ENCODE peak calls at places on chromosome 5, in five cellular contexts. B is SK-N-DZ; A is CD4-positive, alpha-beta memory T cell; F is stimulated activated CD4-positive, alpha-beta T cell treated with anti-CD3 and anti-CD28 coated beads, Interleukin-12 subunit alpha, Interleukin-12 subunit beta, amount 100 ng/mL, for 4 hours; C is M059J. X is an unnamed sample.

GRCh38 chr5:151132959-151133358 is 24.6 kb downstream of the ANXA6 start:
- DNase-seq in C (no peak), A (no peak), B (no peak), F (no peak), X (peak)

GRCh38 chr5:154087260-154087659 is 48.5 kb downstream of the MFAP3 start:
- DNase-seq in C (peak), B (no peak), A (no peak), F (no peak), X (peak)

GRCh38 chr5:109630109-109630508 is 59.6 kb upstream of the MAN2A1 start:
- DNase-seq in A (no peak), C (no peak), B (no peak), F (no peak), X (no peak)

GRCh38 chr5:108093186-108093585 is 288.7 kb downstream of the FBXL17 start:
- DNase-seq in F (no peak), C (peak), B (no peak), A (no peak), X (no peak)

GRCh38 chr5:53603009-53603687 is 42.7 kb downstream of the NDUFS4 start:
- DNase-seq in A (no peak), B (no peak), F (no peak), C (no peak), X (no peak)

GRCh38 chr5:61304611-61305369 is 27.3 kb upstream of the ZSWIM6 start:
- DNase-seq in F (no peak), C (peak), A (peak), B (no peak), X (no peak)

GRCh38 chr5:133222979-133223378 is 171.2 kb downstream of the HSPA4 start:
- DNase-seq in A (no peak), B (no peak), F (no peak), C (no peak), X (no peak)

GRCh38 chr5:88503065-88503394 is 234.4 kb upstream of the TMEM161B start:
- DNase-seq in A (peak), C (peak), F (no peak), B (peak), X (no peak)

GRCh38 chr5:128213340-128213739 is 129.8 kb downstream of the SLC12A2 start:
- DNase-seq in C (peak), F (no peak), A (peak), B (peak), X (peak)

GRCh38 chr5:42894057-42894456 is 82.4 kb upstream of the SELENOP start:
- DNase-seq in F (no peak), C (peak), A (no peak), B (peak), X (peak)

GRCh38 chr5:91079037-91079436 is 304.1 kb downstream of the ARRDC3 start:
- DNase-seq in A (no peak), F (no peak), B (no peak), C (peak), X (no peak)

GRCh38 chr5:27472875-27473274 is 434.5 kb upstream of the CDH9 start:
- DNase-seq in B (no peak), F (no peak), C (peak), A (no peak), X (no peak)

GRCh38 chr5:96004087-96004486 is 42.4 kb upstream of the ELL2 start:
- DNase-seq in F (no peak), C (peak), B (no peak), A (no peak), X (no peak)

GRCh38 chr5:59608745-59609144 is 284.8 kb downstream of the PDE4D start:
- DNase-seq in C (peak), F (no peak), A (no peak), B (peak), X (no peak)

GRCh38 chr5:112234000-112234399 is 185.1 kb downstream of the EPB41L4A start:
- DNase-seq in F (no peak), B (no peak), C (no peak), A (no peak), X (no peak)

GRCh38 chr5:126917918-126918623 is 112.3 kb downstream of the MARCHF3 start:
- DNase-seq in C (peak), F (no peak), B (peak), A (no peak), X (peak)

GRCh38 chr5:34047147-34047546 is 4.1 kb upstream of the C1QTNF3 start:
- DNase-seq in B (no peak), F (no peak), C (no peak), A (no peak), X (no peak)

GRCh38 chr5:173493846-173494245 is 122.6 kb downstream of the BOD1 start:
- DNase-seq in A (no peak), C (no peak), F (no peak), B (no peak), X (no peak)

GRCh38 chr5:97388794-97389193 is 205.7 kb upstream of the RIOK2 start:
- DNase-seq in F (no peak), C (peak), B (no peak), A (no peak), X (no peak)

GRCh38 chr5:68252678-68253520 is 37.3 kb downstream of the PIK3R1 start:
- DNase-seq in C (peak), F (peak), B (peak), A (peak), X (peak)

GRCh38 chr5:17796757-17797398 is 162.6 kb downstream of the TAF11L14 start:
- DNase-seq in C (no peak), B (no peak), F (no peak), A (no peak), X (no peak)

GRCh38 chr5:81359108-81359507 is 34.8 kb downstream of the ACOT12 start:
- DNase-seq in C (no peak), B (no peak), F (no peak), A (no peak), X (no peak)

GRCh38 chr5:157273131-157273556 is 7.2 kb downstream of the CYFIP2 start:
- DNase-seq in A (no peak), F (no peak), B (no peak), C (no peak), X (no peak)

GRCh38 chr5:96259211-96259772 is 173.8 kb downstream of the PCSK1 start:
- DNase-seq in B (no peak), C (peak), F (no peak), A (no peak), X (no peak)

GRCh38 chr5:102216559-102217157 is 79.4 kb downstream of the SLCO4C1 start:
- DNase-seq in B (no peak), F (no peak), A (no peak), C (no peak), X (no peak)

GRCh38 chr5:6737043-6737941 is 24.1 kb downstream of the TENT4A start:
- DNase-seq in B (no peak), F (no peak), C (no peak), A (no peak), X (no peak)

GRCh38 chr5:122880749-122881148 is 35.3 kb downstream of the SNX24 start:
- DNase-seq in A (no peak), F (no peak), B (peak), C (peak), X (no peak)

GRCh38 chr5:173923236-173924104 is 35.3 kb downstream of the CPEB4 start:
- DNase-seq in C (no peak), F (no peak), B (no peak), A (no peak), X (no peak)

GRCh38 chr5:75055727-75056144 is 3.4 kb upstream of the GCNT4 start:
- DNase-seq in B (no peak), A (no peak), C (no peak), F (no peak), X (no peak)

X was measured in body of pancreas.